ENCODE peak calls at places on chromosomes 7 and 10, in seven cellular contexts. M, X, L, O, D, I and V are unnamed samples.

GRCh38 chr10:124078028-124078427 is 15.4 kb downstream of the CHST15 start:
- DNase-seq in I (no peak), X (no peak), O (no peak), M (no peak), L (no peak), D (no peak), V (no peak)

GRCh38 chr10:110636932-110637557 is 7.1 kb upstream of the RBM20 start:
- DNase-seq in D (peak), I (no peak), X (no peak), O (no peak), L (no peak), M (no peak), V (no peak)

GRCh38 chr7:136309407-136309806 is 332.2 kb upstream of the MTPN start:
- DNase-seq in M (no peak), D (no peak), O (no peak), L (no peak), X (no peak), I (no peak), V (no peak)

GRCh38 chr10:132412316-132413192 is 15.6 kb downstream of the PWWP2B start:
- DNase-seq in L (no peak), O (no peak), D (peak), X (no peak), M (peak), I (no peak), V (no peak)

GRCh38 chr10:96614515-96614914 is 27.7 kb upstream of the TM9SF3 start:
- DNase-seq in X (no peak), I (no peak), L (peak), D (no peak), M (no peak), O (peak), V (peak)

GRCh38 chr7:22786290-22786932 is 36.2 kb downstream of the TOMM7 start:
- DNase-seq in L (no peak), M (no peak), I (no peak), X (no peak), O (no peak), D (no peak), V (no peak)

GRCh38 chr10:58282615-58283014 is 13.7 kb downstream of the CISD1 start:
- DNase-seq in X (no peak), O (no peak), L (peak), D (no peak), I (no peak), M (no peak), V (no peak)

GRCh38 chr10:91286572-91286971 is 66.1 kb downstream of the PCGF5 start:
- DNase-seq in M (no peak), I (no peak), D (no peak), O (no peak), X (no peak), L (no peak), V (no peak)

GRCh38 chr10:123922126-123922525 is 30.5 kb upstream of the CPXM2 start:
- DNase-seq in X (no peak), L (no peak), O (no peak), M (no peak), D (no peak), I (no peak), V (no peak)

GRCh38 chr10:124291009-124291671 is 127.6 kb downstream of the OAT start:
- DNase-seq in O (no peak), I (peak), L (peak), M (peak), D (peak), X (no peak), V (no peak)

GRCh38 chr7:106138776-106139175 is 26.7 kb upstream of the SYPL1 start:
- DNase-seq in D (no peak), I (no peak), O (no peak), M (no peak), L (no peak), X (no peak), V (no peak)

GRCh38 chr7:109751241-109751640 is 1181.6 kb downstream of the DNAJB9 start:
- DNase-seq in L (no peak), I (no peak), D (no peak), X (no peak), O (peak), M (no peak), V (peak)

GRCh38 chr7:98250789-98251188 is 1.2 kb downstream of the TECPR1 start:
- DNase-seq in I (no peak), M (no peak), D (no peak), O (no peak), X (peak), L (no peak), V (no peak)

GRCh38 chr10:45354261-45354660 is 19.8 kb upstream of the ALOX5 start:
- DNase-seq in M (no peak), I (no peak), L (no peak), D (peak), O (no peak), X (no peak), V (no peak)

GRCh38 chr7:112444505-112444904 is 5.8 kb upstream of the IFRD1 start:
- DNase-seq in I (no peak), X (no peak), D (no peak), O (no peak), M (no peak), L (no peak), V (no peak)

GRCh38 chr10:99964791-99965190 is 45.0 kb downstream of the DNMBP start:
- DNase-seq in O (peak), I (no peak), M (no peak), L (peak), X (no peak), D (no peak), V (peak)

GRCh38 chr10:89164920-89165319 is 42.2 kb downstream of the CH25H start:
- DNase-seq in M (no peak), I (no peak), D (no peak), O (no peak), X (no peak), L (no peak), V (no peak)

GRCh38 chr7:137276194-137276593 is 67.3 kb downstream of the PTN start:
- DNase-seq in O (no peak), M (no peak), D (no peak), I (no peak), L (no peak), X (no peak), V (no peak)

GRCh38 chr10:78300526-78300925 is 266.9 kb downstream of the RPS24 start:
- DNase-seq in D (no peak), X (no peak), M (no peak), L (no peak), O (no peak), I (no peak), V (no peak)

GRCh38 chr7:101557421-101557820 is 71.7 kb downstream of the MYL10 start:
- DNase-seq in L (no peak), I (no peak), X (no peak), M (no peak), O (no peak), D (peak), V (no peak)

GRCh38 chr7:54546081-54546985 is 4.2 kb downstream of the VSTM2A start:
- DNase-seq in X (no peak), D (no peak), L (no peak), O (no peak), I (no peak), M (peak), V (no peak)
- TF ChIP-seq CTCF in X (no peak), D (no peak), L (no peak), O (no peak), I (no peak), M (no peak), V (no peak)

GRCh38 chr7:27113991-27114866 is 11.7 kb upstream of the HOXA2 start:
- DNase-seq in L (no peak), D (peak), O (peak), I (peak), X (no peak), M (no peak), V (no peak)
- H3K4me3 ChIP-seq in L (peak), D (peak), O (peak), I (peak), X (no peak), M (peak), V (no peak)

DNA sequence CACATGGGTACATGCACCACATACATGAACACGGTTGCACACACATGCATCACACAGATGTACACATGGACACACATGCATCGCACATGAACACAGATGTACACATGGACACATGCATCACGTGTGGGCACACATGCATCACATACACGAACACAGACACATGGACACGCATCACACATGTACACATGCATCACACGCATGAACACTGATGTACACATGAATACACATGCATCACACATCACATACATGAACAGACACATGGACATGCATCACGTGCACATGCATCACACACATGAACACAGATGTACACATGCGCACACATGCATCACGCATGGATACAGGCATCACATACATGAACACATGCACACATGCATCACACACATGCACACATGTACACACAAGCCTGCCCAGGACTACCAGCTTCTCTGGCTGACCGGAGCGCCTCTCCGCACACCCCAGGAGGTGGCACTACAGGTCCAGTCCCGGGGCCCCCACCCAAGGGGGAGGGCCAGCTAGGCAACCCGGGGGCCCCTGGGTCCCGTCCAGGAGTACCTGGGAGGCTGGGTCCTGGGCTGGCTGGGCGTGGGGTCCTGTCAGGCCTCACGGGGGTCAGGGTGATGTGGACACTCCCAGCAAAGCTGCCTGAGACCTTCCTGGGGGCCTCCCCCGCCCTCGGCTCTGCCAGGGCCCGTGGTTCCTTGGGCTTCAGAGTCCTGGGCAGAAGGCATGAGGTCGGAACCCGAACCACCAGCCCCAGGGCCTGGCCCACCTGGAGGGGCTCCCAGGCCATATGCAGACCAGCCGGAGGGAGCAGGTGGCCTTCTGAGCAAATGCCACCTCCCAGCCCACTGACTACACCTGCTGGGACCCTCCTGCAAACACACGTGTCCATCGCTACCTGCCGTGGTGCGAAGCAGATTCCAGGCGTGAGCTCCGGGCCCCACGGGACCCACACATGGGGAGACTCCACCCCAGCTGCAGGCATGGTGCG is 19.6 kb downstream of the MICALL2 start:
- DNase-seq in M (no peak), O (no peak), L (no peak), X (no peak), I (no peak), D (no peak), V (no peak)
- TF ChIP-seq CTCF in M (no peak), O (no peak), L (peak), X (no peak), I (no peak), D (no peak), V (no peak)

GRCh38 chr7:47383064-47383463 is 198.8 kb downstream of the TNS3 start:
- DNase-seq in D (no peak), M (no peak), O (peak), I (no peak), L (no peak), X (no peak), V (peak)

GRCh38 chr7:47379629-47380324 is 202.1 kb downstream of the TNS3 start:
- DNase-seq in M (peak), O (peak), D (peak), L (peak), X (no peak), I (peak), V (peak)

GRCh38 chr7:47382200-47382599 is 199.7 kb downstream of the TNS3 start:
- DNase-seq in D (no peak), O (no peak), I (no peak), X (no peak), L (no peak), M (no peak), V (no peak)

GRCh38 chr7:47380325-47381131 is 201.4 kb downstream of the TNS3 start:
- DNase-seq in D (no peak), X (no peak), O (peak), L (peak), M (no peak), I (peak), V (no peak)

GRCh38 chr7:47381132-47381495 is 200.8 kb downstream of the TNS3 start:
- DNase-seq in O (no peak), L (no peak), X (no peak), I (no peak), D (no peak), M (no peak), V (no peak)
- H3K4me3 ChIP-seq in O (no peak), L (no peak), X (no peak), I (peak), D (no peak), M (no peak), V (no peak)

GRCh38 chr10:12897278-12897677 is 104.2 kb downstream of the CCDC3 start:
- DNase-seq in X (no peak), D (no peak), L (no peak), M (no peak), O (no peak), I (no peak), V (no peak)
- TF ChIP-seq CTCF in X (no peak), D (no peak), L (no peak), M (no peak), O (no peak), I (no peak), V (no peak)

DNA sequence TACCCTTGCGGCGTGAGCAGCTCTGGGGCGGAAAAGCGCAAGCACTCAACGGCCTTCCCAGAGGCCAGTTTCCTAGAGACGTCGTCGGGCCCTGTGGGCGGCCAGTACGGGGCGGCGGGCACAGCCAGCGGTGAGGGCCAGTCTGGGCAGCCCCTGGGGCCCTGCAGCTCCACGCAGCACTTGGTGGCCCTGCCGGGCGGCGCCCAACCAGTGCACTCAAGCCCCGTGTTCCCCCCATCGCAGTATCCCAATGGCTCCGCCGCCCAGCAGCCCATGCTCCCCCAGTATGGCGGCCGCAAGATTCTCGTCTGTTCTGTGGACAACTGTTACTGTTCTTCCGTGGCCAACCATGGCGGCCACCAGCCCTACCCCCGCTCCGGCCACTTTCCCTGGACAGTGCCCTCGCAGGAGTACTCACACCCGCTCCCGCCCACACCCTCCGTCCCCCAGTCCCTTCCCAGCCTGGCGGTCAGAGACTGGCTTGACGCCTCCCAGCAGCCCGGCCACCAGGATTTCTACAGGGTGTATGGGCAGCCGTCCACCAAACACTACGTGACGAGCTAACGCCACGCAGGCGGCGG is 12.6 kb downstream of the TRIM8 start:
- DNase-seq in D (peak), M (peak), L (no peak), I (peak), X (no peak), O (no peak), V (no peak)
- H3K4me3 ChIP-seq in D (no peak), M (no peak), L (no peak), I (no peak), X (no peak), O (no peak), V (no peak)

GRCh38 chr10:119198438-119198837 is 8.9 kb upstream of the GRK5 start:
- DNase-seq in X (peak), O (no peak), D (no peak), M (no peak), L (peak), I (no peak), V (peak)

GRCh38 chr10:119197921-119198320 is 9.4 kb upstream of the GRK5 start:
- DNase-seq in I (no peak), X (no peak), L (peak), O (peak), M (no peak), D (no peak), V (peak)

GRCh38 chr10:119201233-119201632 is 6.1 kb upstream of the GRK5 start:
- DNase-seq in D (no peak), M (no peak), L (no peak), I (no peak), O (no peak), X (no peak), V (no peak)

GRCh38 chr10:119203006-119203405 is 4.4 kb upstream of the GRK5 start:
- DNase-seq in D (no peak), M (no peak), O (peak), X (no peak), I (no peak), L (peak), V (peak)

GRCh38 chr10:119199231-119199992 is 8.0 kb upstream of the GRK5 start:
- DNase-seq in M (no peak), O (peak), X (peak), L (peak), D (no peak), I (peak), V (peak)
- TF ChIP-seq CTCF in M (peak), O (peak), X (peak), L (peak), D (peak), I (peak), V (peak)